ENCODE peak calls at places on chromosomes 2 and 18, in five cellular contexts. C is SK-N-SH, R is HepG2, L is K562, S is GM12878. N is an unnamed sample.

GRCh38 chr2:237025090-237025865 is 60.4 kb upstream of the COPS8 start:
- DNase-seq in S (no peak), R (peak; percentile 80), L (no peak), C (no peak), N (peak; percentile 37)

GRCh38 chr18:60266558-60266957 is 106.0 kb downstream of the MC4R start:
- DNase-seq in R (no peak), S (no peak), C (no peak), L (no peak), N (no peak)

GRCh38 chr2:199488772-199489400 is 31.1 kb upstream of the SATB2 start:
- DNase-seq in S (no peak), C (peak; percentile 59), L (peak; percentile 76), R (peak; percentile 54), N (peak; percentile 60)

GRCh38 chr2:206937519-206937918 is 1.8 kb upstream of the CPO start:
- DNase-seq in L (no peak), C (no peak), R (no peak), S (peak; percentile 12), N (no peak)

GRCh38 chr2:241066171-241066892 is 35.8 kb downstream of the MTERF4 start:
- DNase-seq in S (no peak), R (no peak), L (no peak), C (no peak), N (no peak)

GRCh38 chr2:233051241-233052149 is 8.6 kb upstream of the INPP5D start:
- DNase-seq in C (no peak), L (peak; percentile 21), S (no peak), R (no peak), N (no peak)

GRCh38 chr2:19195681-19196080 is 162.7 kb downstream of the OSR1 start:
- DNase-seq in S (no peak), R (no peak), C (no peak), L (no peak), N (no peak)

GRCh38 chr2:178568227-178568626 is 88.0 kb downstream of the PLEKHA3 start:
- DNase-seq in L (no peak), C (no peak), R (no peak), S (no peak), N (no peak)

GRCh38 chr2:80670763-80671162 is 366.2 kb upstream of the LRRTM1 start:
- DNase-seq in S (no peak), C (no peak), R (no peak), L (no peak), N (no peak)

GRCh38 chr2:120596990-120597594 is 138.6 kb upstream of the GLI2 start:
- DNase-seq in C (no peak), R (no peak), L (no peak), S (no peak), N (no peak)

GRCh38 chr2:226661789-226662545 is 137.7 kb downstream of the IRS1 start:
- DNase-seq in S (no peak), C (no peak), R (no peak), L (peak; percentile 60), N (peak; percentile 88)

GRCh38 chr2:66960161-66960560 is 437.0 kb upstream of the ETAA1 start:
- DNase-seq in L (no peak), C (no peak), S (no peak), R (no peak), N (no peak)

GRCh38 chr2:109162999-109163398 is 34.0 kb downstream of the SH3RF3 start:
- DNase-seq in C (no peak), S (no peak), R (no peak), L (no peak), N (no peak)

GRCh38 chr18:75070625-75071483 is 138.1 kb downstream of the PTGR3 start:
- DNase-seq in L (peak; percentile 16), R (peak; percentile 74), C (no peak), S (peak; percentile 37), N (peak; percentile 63)

GRCh38 chr2:150919899-150920298 is 341.8 kb downstream of the RBM43 start:
- DNase-seq in S (no peak), L (no peak), C (no peak), R (no peak), N (no peak)

GRCh38 chr18:47549141-47549540 is 297.7 kb upstream of the SKOR2 start:
- DNase-seq in L (no peak), S (no peak), C (no peak), R (no peak), N (no peak)

GRCh38 chr2:238256111-238256510 is 16.3 kb upstream of the HES6 start:
- DNase-seq in C (no peak), R (no peak), L (no peak), S (no peak), N (no peak)

GRCh38 chr2:41912766-41913165 is 135.1 kb upstream of the PKDCC start:
- DNase-seq in R (no peak), L (no peak), S (no peak), C (no peak), N (no peak)

GRCh38 chr2:175806115-175806470 is 196.0 kb downstream of the LNPK start:
- DNase-seq in C (no peak), R (no peak), L (no peak), S (no peak), N (no peak)

GRCh38 chr2:8457092-8457481 is 224.8 kb upstream of the ID2 start:
- DNase-seq in C (peak; percentile 41), L (no peak), S (no peak), R (no peak), N (no peak)

GRCh38 chr18:48514786-48515185 is 24.0 kb upstream of the CTIF start:
- DNase-seq in C (no peak), L (no peak), S (no peak), R (no peak), N (no peak)

GRCh38 chr2:223764796-223765195 is 72.6 kb downstream of the AP1S3 start:
- DNase-seq in L (no peak), R (no peak), S (no peak), C (no peak), N (no peak)

GRCh38 chr2:191069606-191070005 is 55.6 kb upstream of the STAT1 start:
- DNase-seq in L (no peak), R (no peak), C (no peak), S (no peak), N (no peak)

GRCh38 chr2:63078852-63079606 is 28.4 kb downstream of the OTX1 start:
- DNase-seq in S (no peak), C (peak; percentile 10), R (peak; percentile 61), L (peak; percentile 47), N (peak; percentile 23)

GRCh38 chr2:505931-506330 is 171.3 kb downstream of the TMEM18 start:
- DNase-seq in R (no peak), S (no peak), C (no peak), L (no peak), N (no peak)

GRCh38 chr2:96205888-96206287 is 2.7 kb downstream of the STARD7 start:
- DNase-seq in S (no peak), L (peak; percentile 42), C (no peak), R (no peak), N (no peak)

GRCh38 chr2:144519934-144520717 is at the start of gene ZEB2:
- DNase-seq in S (no peak), R (peak; percentile 12), L (peak; percentile 93), C (peak; percentile 63), N (peak; percentile 19)

GRCh38 chr18:25923193-25923592 is 167.2 kb downstream of the SS18 start:
- DNase-seq in R (no peak), L (no peak), C (no peak), S (no peak), N (no peak)

GRCh38 chr18:25915907-25916306 is 174.5 kb downstream of the SS18 start:
- DNase-seq in R (no peak), L (peak; percentile 11), S (no peak), C (no peak), N (no peak)

GRCh38 chr18:25927830-25928229 is 162.6 kb downstream of the SS18 start:
- DNase-seq in R (no peak), L (no peak), S (no peak), C (no peak), N (no peak)

DNA sequence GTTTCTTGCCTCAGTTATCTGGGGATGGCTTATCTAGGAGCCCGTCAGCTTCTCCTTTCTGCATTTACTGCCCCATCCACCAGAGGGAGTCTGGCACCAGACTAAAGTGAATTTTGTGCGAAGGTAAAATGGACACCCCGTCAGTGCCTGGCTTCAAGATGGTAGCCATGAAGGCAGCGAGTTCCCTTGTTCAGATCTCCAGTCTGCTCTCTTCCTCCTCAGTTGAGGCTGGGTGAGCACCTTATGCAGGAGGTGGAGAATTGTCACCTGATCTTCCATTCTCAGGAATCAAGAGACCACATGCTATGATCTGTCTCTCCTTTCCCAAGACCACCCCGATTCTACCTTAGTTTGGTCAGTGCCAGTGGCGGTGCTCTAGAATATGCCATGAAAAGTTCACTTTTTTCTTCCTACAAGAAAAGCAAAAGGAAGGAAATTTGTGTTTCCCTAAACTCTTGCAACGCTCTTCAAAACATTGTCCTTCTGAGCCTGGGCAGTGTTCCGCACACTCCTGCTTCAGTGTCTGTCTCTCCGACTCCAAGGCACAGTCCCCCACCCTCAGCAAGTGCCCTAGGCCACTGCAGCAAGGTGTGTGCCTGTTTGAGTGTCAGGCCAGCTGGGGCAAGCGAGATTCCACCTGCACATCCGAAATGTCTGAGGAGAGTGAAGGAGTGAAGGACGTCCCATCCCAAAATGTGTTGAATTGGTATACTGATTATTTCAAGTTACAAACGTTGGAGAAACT is 168.6 kb downstream of the SS18 start:
- DNase-seq in L (peak; percentile 85), S (peak; percentile 20), R (peak; percentile 31), C (peak; percentile 20), N (peak; percentile 57)
- TF ChIP-seq ZBTB33 in L (no peak), S (no peak), R (no peak), C (no peak), N (no peak)

DNA sequence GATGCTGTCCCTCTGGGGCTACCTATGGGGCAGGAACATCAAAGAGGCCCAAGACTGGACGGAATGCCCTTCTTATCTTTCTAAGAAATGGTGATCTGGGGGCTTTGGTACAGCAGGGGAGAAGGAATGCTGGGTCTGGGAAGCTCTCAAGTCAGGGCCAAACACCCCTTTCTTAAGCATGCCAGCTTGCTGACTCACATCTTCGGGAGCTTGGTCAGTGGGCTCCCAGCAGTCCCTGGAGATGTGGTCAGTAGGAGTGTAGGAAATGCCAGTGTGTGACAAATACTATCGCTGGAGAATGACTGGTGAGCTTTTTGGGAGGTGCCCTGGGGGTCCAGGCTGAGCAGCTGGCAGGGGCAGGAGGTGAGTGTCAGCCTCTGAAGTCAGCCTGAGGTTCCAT is 105.0 kb upstream of the CDC42EP3 start:
- DNase-seq in S (no peak), R (no peak), C (no peak), L (no peak), N (peak; percentile 12)
- H3K4me1 ChIP-seq in S (no peaks in the 10 kb centered on the region), R (no peaks in the 10 kb centered on the region), C (peaks cover 56% of the 10 kb centered on the region), L (no peaks in the 10 kb centered on the region), N (peaks cover 25% of the 10 kb centered on the region)

DNA sequence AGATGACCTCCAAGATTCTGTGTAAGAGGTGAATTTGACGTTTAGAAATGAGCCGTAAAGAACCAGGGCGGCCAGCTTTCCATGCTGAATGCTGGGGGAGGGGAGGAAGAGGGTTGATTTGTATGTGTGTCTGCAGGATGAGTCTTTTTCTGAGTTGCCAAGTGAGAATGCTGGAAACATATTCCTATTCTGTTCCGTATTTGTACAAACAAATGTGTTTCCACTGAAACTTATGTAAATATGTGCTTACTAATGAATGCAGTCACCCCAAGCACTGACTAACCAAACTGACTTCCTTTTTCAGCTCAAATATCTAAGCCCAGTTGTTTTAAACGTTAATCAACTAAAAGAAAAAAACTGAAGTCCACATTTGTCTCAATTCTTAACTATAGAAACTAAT is 74.9 kb upstream of the APCDD1 start:
- DNase-seq in C (no peak), S (no peak), L (no peak), R (no peak), N (no peak)
- TF ChIP-seq ZBTB33 in C (no peak), S (no peak), L (no peak), R (no peak), N (no peak)

DNA sequence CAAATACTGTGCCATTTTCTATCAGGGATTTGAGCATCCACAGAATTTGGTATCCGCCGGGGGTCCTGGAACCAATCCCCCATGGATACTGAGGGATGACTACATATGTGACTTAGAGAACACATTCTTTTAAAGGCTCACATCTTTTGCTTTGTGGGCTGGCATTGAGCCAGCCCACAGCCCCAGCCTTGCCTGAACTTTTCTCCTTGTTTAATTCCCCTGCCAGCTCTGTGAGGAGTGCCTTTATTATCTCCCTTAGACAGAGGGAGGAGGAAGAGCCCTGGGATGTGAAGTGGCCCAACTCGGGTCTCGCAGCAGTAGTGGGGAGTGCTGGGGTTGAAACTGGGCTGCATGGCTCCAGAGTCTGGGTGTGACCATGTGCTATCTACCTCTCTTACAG is 7.6 kb downstream of the TTC39C start:
- DNase-seq in L (no peak), R (no peak), C (no peak), S (no peak), N (no peak)
- H3K4me1 ChIP-seq in L (no peaks in the 10 kb centered on the region), R (peaks cover 5% of the 10 kb centered on the region), C (peaks cover 13% of the 10 kb centered on the region), S (peaks cover 43% of the 10 kb centered on the region), N (peaks cover 20% of the 10 kb centered on the region)